ENCODE peak calls at places on chromosomes 5 and 9, in six cellular contexts. Y is OCI-LY7, Z is left cardiac atrium, I is AG08395, A is cardiac fibroblast, C is HepG2. E is an unnamed sample.

GRCh38 chr5:57394421-57395210 is 88.0 kb downstream of the ACTBL2 start:
- DNase-seq in I (no peak), A (no peak), C (no peak), Y (no peak), Z (no peak), E (no peak)

GRCh38 chr5:90747693-90748092 is 189.1 kb downstream of the ADGRV1 start:
- DNase-seq in C (no peak), Y (no peak), I (no peak), Z (no peak), A (no peak), E (no peak)

GRCh38 chr5:113293613-113294340 is 141.0 kb downstream of the TSSK1B start:
- DNase-seq in Y (no peak), I (peak; percentile 32), Z (peak; percentile 40), A (peak; percentile 34), C (no peak), E (no peak)

GRCh38 chr9:114385412-114386181 is 2.2 kb downstream of the AKNA start:
- DNase-seq in Z (peak; percentile 71), I (peak; percentile 85), A (peak; percentile 75), C (peak; percentile 54), Y (peak; percentile 95), E (peak; percentile 69)

GRCh38 chr9:36731576-36731975 is 158.9 kb downstream of the MELK start:
- DNase-seq in C (no peak), Z (no peak), I (no peak), Y (peak; percentile 69), A (peak; percentile 38), E (no peak)

GRCh38 chr5:72630056-72630455 is 122.8 kb upstream of the ZNF366 start:
- DNase-seq in A (no peak), Z (no peak), I (no peak), Y (no peak), C (no peak), E (no peak)

GRCh38 chr5:42309865-42310264 is 113.4 kb upstream of the GHR start:
- DNase-seq in C (no peak), Z (no peak), Y (no peak), A (no peak), I (no peak), E (no peak)

GRCh38 chr5:126395198-126395597 is 28.0 kb upstream of the GRAMD2B start:
- DNase-seq in Y (no peak), Z (no peak), C (no peak), I (peak; percentile 46), A (peak; percentile 47), E (no peak)

GRCh38 chr5:114361724-114362196 is at the start of gene KCNN2:
- DNase-seq in I (peak; percentile 8), C (peak; percentile 23), Z (peak; percentile 81), Y (no peak), A (peak; percentile 19), E (no peak)

GRCh38 chr9:109416135-109416706 is 81.9 kb downstream of the PTPN3 start:
- DNase-seq in A (no peak), I (no peak), Z (no peak), Y (peak; percentile 39), C (no peak), E (no peak)

GRCh38 chr9:86287013-86287412 is 4.7 kb upstream of the ISCA1 start:
- DNase-seq in I (no peak), C (peak; percentile 55), Y (peak; percentile 78), Z (no peak), A (peak; percentile 69), E (no peak)

GRCh38 chr5:141966275-141966962 is 2.5 kb upstream of the RNF14 start:
- DNase-seq in C (peak; percentile 22), A (no peak), I (no peak), Y (no peak), Z (no peak), E (no peak)

GRCh38 chr5:99646011-99646647 is 717.3 kb upstream of the CHD1 start:
- DNase-seq in C (no peak), I (no peak), A (no peak), Z (no peak), Y (no peak), E (no peak)

GRCh38 chr5:53008751-53009150 is 19.6 kb downstream of the ITGA2 start:
- DNase-seq in Z (no peak), I (peak; percentile 37), Y (no peak), C (no peak), A (no peak), E (peak; percentile 69)

GRCh38 chr5:103041071-103041676 is 78.8 kb downstream of the GIN1 start:
- DNase-seq in Y (peak; percentile 15), A (peak; percentile 74), I (peak; percentile 26), C (peak; percentile 20), Z (no peak), E (no peak)

GRCh38 chr5:172280937-172281336 is 2.6 kb downstream of the UBTD2 start:
- DNase-seq in I (peak; percentile 36), Z (no peak), C (no peak), A (peak; percentile 44), Y (no peak), E (no peak)

GRCh38 chr9:126450537-126451205 is 124.0 kb downstream of the MVB12B start:
- DNase-seq in I (no peak), Z (no peak), Y (no peak), A (no peak), C (no peak), E (no peak)

GRCh38 chr9:16320338-16320902 is 550.0 kb downstream of the BNC2 start:
- DNase-seq in Y (no peak), I (no peak), A (no peak), Z (no peak), C (no peak), E (no peak)

GRCh38 chr9:7936201-7936600 is 136.6 kb upstream of the DMAC1 start:
- DNase-seq in Y (no peak), I (no peak), C (no peak), Z (no peak), A (no peak), E (no peak)

GRCh38 chr9:35357116-35357515 is 132.8 kb upstream of the RUSC2 start:
- DNase-seq in Z (no peak), C (no peak), I (no peak), A (no peak), Y (no peak), E (no peak)

GRCh38 chr9:16679327-16679821 is 191.1 kb downstream of the BNC2 start:
- DNase-seq in A (no peak), C (no peak), I (peak; percentile 48), Y (no peak), Z (no peak), E (no peak)

GRCh38 chr5:37875051-37875787 is 35.4 kb upstream of the GDNF start:
- DNase-seq in Y (no peak), C (no peak), Z (no peak), A (peak; percentile 27), I (peak; percentile 71), E (no peak)

GRCh38 chr9:134989206-134990065 is 71.7 kb upstream of the FCN1 start:
- DNase-seq in A (no peak), Z (no peak), I (no peak), Y (no peak), C (no peak), E (no peak)

GRCh38 chr9:130448035-130448624 is 3.4 kb downstream of the ASS1 start:
- DNase-seq in I (peak; percentile 35), Z (no peak), Y (peak; percentile 54), C (no peak), A (peak; percentile 43), E (no peak)

GRCh38 chr5:61575103-61575502 is 243.0 kb downstream of the ZSWIM6 start:
- DNase-seq in Y (no peak), A (peak; percentile 82), I (peak; percentile 89), Z (no peak), C (no peak), E (no peak)

GRCh38 chr5:144504929-144505578 is 334.4 kb downstream of the KCTD16 start:
- DNase-seq in A (no peak), I (no peak), C (no peak), Z (no peak), Y (no peak), E (no peak)

GRCh38 chr9:131276891-131277672 is 772 bp upstream of the FAM78A start:
- DNase-seq in Y (peak; percentile 31), C (no peak), A (no peak), Z (peak; percentile 63), I (no peak), E (no peak)

GRCh38 chr5:62077823-62078550 is 228.0 kb upstream of the KIF2A start:
- DNase-seq in Y (no peak), Z (no peak), C (no peak), I (no peak), A (no peak), E (no peak)

GRCh38 chr5:6755519-6755918 is 42.3 kb downstream of the TENT4A start:
- DNase-seq in Y (no peak), A (no peak), Z (no peak), C (no peak), I (no peak), E (no peak)

E was measured in stimulated activated effector memory CD8-positive, alpha-beta T cell treated with anti-CD3 and anti-CD28 coated beads, Interleukin-12 subunit alpha, Interleukin-12 subunit beta, amount 100 ng/mL, for 72 hours.